ENCODE peak calls at places on chromosomes 12 and 14, in eight cellular contexts. I is lower lobe of right lung, G is COLO829, X is RCC 7860, Y is brain microvascular endothelial cell, O is nucleus accumbens, E is HEK293T, M is right atrium auricular region. Z is an unnamed sample.

GRCh38 chr12:130044991-130045621 is 117.2 kb upstream of the FZD10 start:
- DNase-seq in G (no peak), M (no peak), E (no peak), X (no peak), I (no peak), O (no peak), Y (no peak), Z (peak; percentile 25)

GRCh38 chr14:29895591-29896043 is 32.0 kb downstream of the PRKD1 start:
- DNase-seq in O (no peak), I (peak; percentile 63), E (peak; percentile 10), G (no peak), Y (no peak), M (no peak), X (no peak), Z (no peak)

GRCh38 chr12:85424581-85425348 is 144.7 kb downstream of the ALX1 start:
- DNase-seq in O (no peak), E (peak; percentile 21), M (no peak), X (no peak), G (no peak), Y (peak; percentile 41), I (no peak), Z (no peak)

GRCh38 chr12:81811066-81811777 is 52.1 kb upstream of the PPFIA2 start:
- DNase-seq in M (no peak), X (no peak), Y (peak; percentile 54), E (no peak), I (no peak), O (no peak), G (no peak), Z (no peak)

GRCh38 chr14:95476747-95477146 is 39.7 kb downstream of the SYNE3 start:
- DNase-seq in O (no peak), E (no peak), I (no peak), M (no peak), Y (no peak), G (no peak), X (no peak), Z (no peak)

GRCh38 chr12:51947597-51947996 is 3.9 kb upstream of the ACVR1B start:
- DNase-seq in X (no peak), M (no peak), I (no peak), E (no peak), G (no peak), Y (no peak), O (no peak), Z (no peak)

GRCh38 chr12:64669270-64669842 is 59.1 kb downstream of the RASSF3 start:
- DNase-seq in G (no peak), Y (no peak), M (no peak), I (peak; percentile 64), E (no peak), O (no peak), X (peak; percentile 6), Z (no peak)

GRCh38 chr12:122721057-122721545 is 4.5 kb upstream of the HCAR3 start:
- DNase-seq in X (no peak), G (peak; percentile 66), E (no peak), O (no peak), I (no peak), Y (peak; percentile 69), M (no peak), Z (no peak)

GRCh38 chr12:46101121-46101869 is 110.9 kb upstream of the SCAF11 start:
- DNase-seq in E (no peak), I (no peak), M (no peak), X (peak; percentile 88), G (no peak), O (no peak), Y (no peak), Z (no peak)

GRCh38 chr14:79605863-79606262 is 605.4 kb downstream of the DIO2 start:
- DNase-seq in X (no peak), E (no peak), O (no peak), I (no peak), G (peak; percentile 47), Y (no peak), M (no peak), Z (peak; percentile 87)

GRCh38 chr12:131347345-131347714 is 363.6 kb upstream of the SFSWAP start:
- DNase-seq in O (no peak), E (no peak), I (no peak), G (no peak), Y (no peak), X (no peak), M (no peak), Z (no peak)

GRCh38 chr14:90294872-90295271 is 36.9 kb downstream of the NRDE2 start:
- DNase-seq in O (no peak), G (no peak), M (no peak), I (no peak), Y (no peak), X (no peak), E (no peak), Z (no peak)

GRCh38 chr12:111271674-111272418 is 97.0 kb downstream of the PHETA1 start:
- DNase-seq in E (no peak), Y (no peak), I (no peak), O (no peak), X (no peak), M (no peak), G (peak; percentile 21), Z (no peak)

GRCh38 chr14:33123281-33123680 is 184.6 kb downstream of the NPAS3 start:
- DNase-seq in Y (no peak), M (no peak), G (no peak), O (no peak), E (no peak), I (no peak), X (no peak), Z (no peak)

GRCh38 chr12:110754101-110754793 is 11.6 kb upstream of the PPP1CC start:
- DNase-seq in Y (no peak), O (no peak), I (no peak), M (no peak), X (no peak), G (no peak), E (no peak), Z (no peak)

GRCh38 chr14:97709552-97709951 is 912.4 kb downstream of the VRK1 start:
- DNase-seq in E (no peak), I (no peak), Y (no peak), M (no peak), G (no peak), O (no peak), X (no peak), Z (no peak)

GRCh38 chr12:98618952-98619351 is 25.5 kb downstream of the SLC25A3 start:
- DNase-seq in G (no peak), M (no peak), X (no peak), Y (no peak), O (no peak), E (no peak), I (no peak), Z (no peak)

GRCh38 chr12:28184378-28184777 is 5.9 kb upstream of the CCDC91 start:
- DNase-seq in G (no peak), O (no peak), M (no peak), E (no peak), I (no peak), Y (no peak), X (no peak), Z (no peak)

GRCh38 chr12:44497044-44497443 is 379.1 kb downstream of the NELL2 start:
- DNase-seq in E (no peak), Y (no peak), I (no peak), M (no peak), O (no peak), G (no peak), X (no peak), Z (no peak)

GRCh38 chr12:23088594-23088993 is 463.6 kb downstream of the ETNK1 start:
- DNase-seq in G (no peak), O (no peak), M (no peak), E (no peak), I (no peak), Y (no peak), X (no peak), Z (no peak)

GRCh38 chr14:78608998-78609787 is 439.0 kb downstream of the NRXN3 start:
- DNase-seq in Y (no peak), O (no peak), E (no peak), M (no peak), X (no peak), G (no peak), I (no peak), Z (no peak)

GRCh38 chr14:44369401-44370123 is 137.5 kb downstream of the FSCB start:
- DNase-seq in O (no peak), X (no peak), G (no peak), M (no peak), E (no peak), Y (no peak), I (no peak), Z (peak; percentile 3)

GRCh38 chr12:107091381-107091780 is 2.0 kb downstream of the CRY1 start:
- DNase-seq in G (no peak), X (no peak), O (no peak), Y (peak; percentile 59), E (no peak), I (no peak), M (no peak), Z (no peak)

GRCh38 chr12:53860426-53861223 is 78.0 kb upstream of the HOXC13 start:
- DNase-seq in Y (no peak), M (no peak), X (no peak), G (peak; percentile 36), E (no peak), I (no peak), O (no peak), Z (no peak)

GRCh38 chr12:5688226-5688625 is 256.3 kb downstream of the NTF3 start:
- DNase-seq in I (no peak), G (no peak), M (no peak), Y (no peak), X (no peak), O (no peak), E (no peak), Z (no peak)

GRCh38 chr12:131752457-131752856 is 41.6 kb downstream of the SFSWAP start:
- DNase-seq in E (no peak), G (no peak), X (no peak), O (no peak), I (no peak), M (no peak), Y (no peak), Z (no peak)

GRCh38 chr14:104976198-104977007 is 1.8 kb downstream of the AHNAK2 start:
- DNase-seq in M (peak; percentile 86), E (peak; percentile 82), G (peak; percentile 63), O (peak; percentile 50), X (peak; percentile 64), Y (peak; percentile 65), I (peak; percentile 91), Z (no peak)